ENCODE peak calls at places on chromosomes 16 and 17, in eight cellular contexts. L, O, U, P, C, I, K and R are unnamed samples.

GRCh38 chr16:55464375-55464774 is 14.6 kb upstream of the MMP2 start:
- DNase-seq in I (peak), P (no peak), K (no peak), C (no peak), L (no peak), U (no peak), O (no peak), R (no peak)

GRCh38 chr16:88368036-88368435 is 14.7 kb upstream of the ZNF469 start:
- DNase-seq in K (no peak), C (no peak), U (no peak), L (no peak), O (no peak), P (no peak), I (no peak), R (no peak)

GRCh38 chr16:87297918-87298631 is 19.1 kb downstream of the C16orf95 start:
- DNase-seq in L (peak), C (no peak), P (no peak), K (peak), O (peak), U (peak), I (peak), R (peak)

GRCh38 chr17:38749222-38750043 is 1.3 kb upstream of the PCGF2 start:
- DNase-seq in C (no peak), L (peak), P (no peak), K (peak), I (peak), U (no peak), O (no peak), R (no peak)

GRCh38 chr16:27471661-27472060 is 69.7 kb downstream of the IL21R start:
- DNase-seq in U (no peak), P (no peak), K (no peak), I (no peak), O (no peak), L (no peak), C (no peak), R (no peak)

GRCh38 chr16:50591800-50592771 is 43.9 kb downstream of the NKD1 start:
- DNase-seq in K (no peak), L (no peak), U (no peak), P (no peak), O (peak), I (peak), C (no peak), R (no peak)

GRCh38 chr16:81324808-81325207 is 10.0 kb downstream of the GAN start:
- DNase-seq in U (no peak), O (no peak), I (no peak), C (no peak), L (no peak), K (no peak), P (no peak), R (no peak)

GRCh38 chr17:35119370-35120185 is at the start of gene RAD51D:
- DNase-seq in O (peak), I (peak), C (peak), P (peak), K (peak), L (peak), U (peak), R (peak)

GRCh38 chr17:41315814-41316430 is 412 bp upstream of the KRTAP17-1 start:
- DNase-seq in U (no peak), I (no peak), C (no peak), K (no peak), P (no peak), O (no peak), L (no peak), R (no peak)

GRCh38 chr17:7549401-7550055 is 670 bp downstream of the TNFSF12 start:
- DNase-seq in P (no peak), C (peak), U (peak), I (no peak), L (no peak), O (no peak), K (no peak), R (no peak)

GRCh38 chr16:57091990-57092785 is at the start of gene CPNE2:
- DNase-seq in P (peak), K (no peak), O (peak), C (peak), I (peak), U (peak), L (peak), R (peak)

GRCh38 chr16:57284206-57284951 is at the start of gene PLLP:
- DNase-seq in L (peak), P (no peak), U (peak), C (peak), K (no peak), O (peak), I (peak), R (peak)

GRCh38 chr17:4407851-4408250 is 25.9 kb upstream of the SPNS3 start:
- DNase-seq in C (no peak), I (no peak), O (no peak), L (no peak), U (no peak), P (no peak), K (no peak), R (no peak)

GRCh38 chr16:50121278-50121677 is 31.8 kb upstream of the TENT4B start:
- DNase-seq in I (no peak), K (no peak), P (no peak), O (no peak), U (peak), L (no peak), C (no peak), R (no peak)

GRCh38 chr17:6523330-6523729 is 33.0 kb downstream of the PITPNM3 start:
- DNase-seq in I (peak), P (no peak), L (peak), K (no peak), C (no peak), O (no peak), U (no peak), R (no peak)

GRCh38 chr17:50270430-50271172 is 3.7 kb upstream of the TMEM92 start:
- DNase-seq in P (no peak), U (no peak), O (no peak), L (no peak), C (no peak), K (peak), I (peak), R (no peak)

GRCh38 chr16:77916111-77916510 is 106.2 kb upstream of the CLEC3A start:
- DNase-seq in P (no peak), K (no peak), L (no peak), I (no peak), U (no peak), C (no peak), O (no peak), R (no peak)

GRCh38 chr17:49621946-49622529 is 46.4 kb downstream of the NXPH3 start:
- DNase-seq in C (no peak), O (no peak), L (no peak), P (no peak), K (no peak), I (no peak), U (no peak), R (no peak)

GRCh38 chr17:15513859-15514446 is 46.5 kb upstream of the CDRT4 start:
- DNase-seq in I (no peak), O (no peak), L (no peak), K (no peak), C (no peak), U (no peak), P (no peak), R (no peak)

GRCh38 chr17:50412188-50412732 is 13.8 kb upstream of the ACSF2 start:
- DNase-seq in U (no peak), O (no peak), L (no peak), P (no peak), I (no peak), C (no peak), K (no peak), R (no peak)

GRCh38 chr17:50114401-50114800 is 15.6 kb downstream of the SAMD14 start:
- DNase-seq in U (no peak), K (no peak), I (no peak), L (no peak), O (no peak), P (no peak), C (no peak), R (no peak)

GRCh38 chr16:24309222-24309905 is 53.2 kb downstream of the CACNG3 start:
- DNase-seq in K (no peak), L (no peak), O (peak), U (no peak), P (no peak), C (no peak), I (no peak), R (no peak)

GRCh38 chr16:67333315-67333714 is 6.7 kb downstream of the LRRC36 start:
- DNase-seq in U (no peak), K (no peak), O (no peak), L (no peak), I (no peak), P (no peak), C (no peak), R (no peak)

GRCh38 chr17:65455972-65456343 is 105.5 kb downstream of the AXIN2 start:
- DNase-seq in K (no peak), P (no peak), L (peak), C (no peak), I (peak), U (no peak), O (no peak), R (no peak)

GRCh38 chr16:85986931-85987749 is 88.2 kb downstream of the IRF8 start:
- DNase-seq in P (peak), O (peak), I (peak), U (peak), K (no peak), C (peak), L (peak), R (peak)

GRCh38 chr17:73519621-73520368 is 124.5 kb downstream of the SDK2 start:
- DNase-seq in O (no peak), U (no peak), C (no peak), L (no peak), K (no peak), I (no peak), P (no peak), R (no peak)

GRCh38 chr17:82273327-82274133 is at the start of gene CSNK1D:
- DNase-seq in I (peak), P (peak), K (peak), L (peak), O (peak), U (peak), C (peak), R (peak)

GRCh38 chr17:73560661-73561060 is 83.6 kb downstream of the SDK2 start:
- DNase-seq in L (no peak), P (no peak), U (no peak), O (peak), C (no peak), I (peak), K (no peak), R (no peak)

GRCh38 chr16:89721644-89722391 is 481 bp downstream of the ZNF276 start:
- DNase-seq in L (peak), C (peak), P (peak), I (peak), K (no peak), U (peak), O (peak), R (no peak)

GRCh38 chr16:117381-118365 is 20.8 kb downstream of the NPRL3 start:
- DNase-seq in L (peak), K (no peak), C (peak), U (peak), I (peak), O (peak), P (peak), R (peak)